ENCODE peak calls at places on chromosome 21, in nine cellular contexts. V, M, T, R, E, D, J, O and N are unnamed samples.

GRCh38 chr21:40166291-40166843 is 299.1 kb downstream of the PCP4 start:
- DNase-seq in O (no peak), R (no peak), V (peak; percentile 77), D (peak; percentile 76), M (peak; percentile 68), J (no peak), E (no peak), T (no peak), N (no peak)

GRCh38 chr21:28607545-28607944 is 385.1 kb downstream of the LTN1 start:
- DNase-seq in V (no peak), T (no peak), R (no peak), D (no peak), O (no peak), M (no peak), E (no peak), J (no peak), N (no peak)

GRCh38 chr21:39499156-39499555 is 47.4 kb downstream of the SH3BGR start:
- DNase-seq in T (no peak), J (no peak), M (no peak), O (no peak), R (no peak), V (no peak), D (no peak), E (no peak), N (no peak)

GRCh38 chr21:17829472-17829871 is 10.3 kb upstream of the C21orf91 start:
- DNase-seq in M (peak; percentile 69), T (no peak), D (peak; percentile 15), V (no peak), J (peak; percentile 54), O (no peak), R (peak; percentile 11), E (no peak), N (no peak)

GRCh38 chr21:21664871-21665270 is 666.7 kb downstream of the NCAM2 start:
- DNase-seq in E (no peak), J (no peak), T (no peak), V (no peak), R (no peak), D (no peak), M (peak; percentile 35), O (no peak), N (no peak)

GRCh38 chr21:34987673-34988072 is 61.4 kb downstream of the RUNX1 start:
- DNase-seq in D (no peak), T (no peak), J (no peak), V (no peak), R (no peak), M (no peak), O (no peak), E (no peak), N (no peak)

GRCh38 chr21:26469789-26470188 is 103.3 kb downstream of the CYYR1 start:
- DNase-seq in E (no peak), T (no peak), M (peak; percentile 80), V (peak; percentile 49), O (no peak), R (peak; percentile 43), D (peak; percentile 71), J (peak; percentile 67), N (peak; percentile 20)

GRCh38 chr21:35921471-35921870 is 138.9 kb downstream of the SETD4 start:
- DNase-seq in E (no peak), T (no peak), M (no peak), J (no peak), R (no peak), D (no peak), V (no peak), O (no peak), N (no peak)

GRCh38 chr21:34886554-34887385 is 162.3 kb downstream of the RUNX1 start:
- DNase-seq in R (no peak), T (peak; percentile 44), O (peak; percentile 58), D (peak; percentile 39), V (no peak), M (no peak), E (peak; percentile 74), J (no peak), N (peak; percentile 29)

GRCh38 chr21:37758997-37759396 is 157.3 kb downstream of the KCNJ6 start:
- DNase-seq in M (peak; percentile 47), V (peak; percentile 20), E (no peak), R (peak; percentile 52), T (peak; percentile 28), J (no peak), O (peak; percentile 52), D (peak; percentile 50), N (no peak)
- TF ChIP-seq CTCF in M (peak; percentile 79), V (peak; percentile 83), E (no peak), R (peak; percentile 91), T (peak; percentile 41), J (peak; percentile 92), O (no peak), D (peak; percentile 87), N (peak; percentile 44)

GRCh38 chr21:44005593-44005992 is 6.5 kb upstream of the TRAPPC10 start:
- DNase-seq in J (no peak), V (no peak), D (no peak), M (no peak), T (no peak), R (no peak), O (no peak), E (no peak), N (no peak)
- H3K4me3 ChIP-seq in J (no peak overlapping the region), V (no peak overlapping the region), D (no peak overlapping the region), M (no peak overlapping the region), T (no peak overlapping the region), R (no peak overlapping the region), O (no peak overlapping the region), E (no peak overlapping the region), N (no peak overlapping the region)

GRCh38 chr21:45443595-45444181 is 38.7 kb downstream of the COL18A1 start:
- DNase-seq in J (no peak), E (peak; percentile 49), T (no peak), R (no peak), V (no peak), M (no peak), D (no peak), O (no peak), N (peak; percentile 16)
- TF ChIP-seq CTCF in J (peak; percentile 18), E (no peak), T (no peak), R (peak; percentile 18), V (no peak), M (no peak), D (peak; percentile 5), O (no peak), N (peak; percentile 31)

GRCh38 chr21:42032266-42032665 is 22.1 kb upstream of the ZBTB21 start:
- DNase-seq in E (no peak), R (no peak), T (no peak), J (no peak), V (no peak), M (no peak), O (no peak), D (no peak), N (no peak)
- H3K4me3 ChIP-seq in E (no peak overlapping the region), R (no peak overlapping the region), T (no peak overlapping the region), J (no peak overlapping the region), V (no peak overlapping the region), M (no peak overlapping the region), O (no peak overlapping the region), D (no peak overlapping the region), N (no peak overlapping the region)

DNA sequence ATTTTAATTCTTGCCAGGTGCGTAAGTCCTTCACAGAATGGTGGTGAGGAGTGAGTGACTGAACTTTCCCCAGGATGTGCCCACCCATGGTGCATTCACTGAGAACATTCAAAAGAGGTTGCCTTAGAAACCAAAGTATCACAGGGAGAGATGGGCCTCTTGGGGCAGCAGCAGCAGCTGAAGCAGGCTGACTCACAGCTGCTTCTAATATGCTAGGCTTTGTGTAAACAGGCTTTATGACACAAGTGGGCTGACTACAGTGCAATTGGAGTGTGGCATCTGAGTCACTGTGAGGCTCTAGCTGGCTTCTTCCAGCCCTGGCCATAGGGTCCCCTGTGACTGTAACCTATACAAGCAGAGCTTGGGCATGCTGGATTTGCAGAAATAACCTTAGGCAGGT is 12.6 kb downstream of the PIGP start:
- DNase-seq in R (peak; percentile 98), T (peak; percentile 74), V (peak; percentile 88), J (peak; percentile 88), M (peak; percentile 96), O (peak; percentile 69), D (peak; percentile 99), E (no peak), N (no peak)
- TF ChIP-seq CTCF in R (peak; percentile 31), T (no peak), V (no peak), J (peak; percentile 41), M (peak; percentile 38), O (no peak), D (peak; percentile 24), E (no peak), N (no peak)

GRCh38 chr21:31198575-31198974 is 145.5 kb downstream of the TIAM1 start:
- DNase-seq in T (no peak), V (peak; percentile 53), D (peak; percentile 79), O (no peak), E (no peak), M (peak; percentile 41), J (no peak), R (peak; percentile 25), N (no peak)

GRCh38 chr21:31201548-31201947 is 142.5 kb downstream of the TIAM1 start:
- DNase-seq in M (peak; percentile 74), D (peak; percentile 69), J (no peak), V (peak; percentile 43), R (peak; percentile 68), O (no peak), T (no peak), E (no peak), N (peak; percentile 26)

GRCh38 chr21:31203371-31204054 is 140.5 kb downstream of the TIAM1 start:
- DNase-seq in D (peak; percentile 82), J (no peak), O (no peak), R (peak; percentile 44), E (no peak), T (no peak), M (peak; percentile 59), V (no peak), N (no peak)

GRCh38 chr21:31204801-31205200 is 139.3 kb downstream of the TIAM1 start:
- DNase-seq in D (no peak), M (no peak), T (no peak), V (no peak), E (no peak), R (no peak), O (no peak), J (no peak), N (no peak)

GRCh38 chr21:31201144-31201543 is 142.9 kb downstream of the TIAM1 start:
- DNase-seq in M (no peak), V (no peak), E (no peak), O (no peak), J (no peak), T (no peak), R (no peak), D (no peak), N (no peak)
- H3K4me3 ChIP-seq in M (no peak overlapping the region), V (no peak overlapping the region), E (no peak overlapping the region), O (no peak overlapping the region), J (no peak overlapping the region), T (no peak overlapping the region), R (no peak overlapping the region), D (no peak overlapping the region), N (no peak overlapping the region)